ENCODE peak calls at places on chromosomes 7 and 10, in ten cellular contexts. T, R, N, X, E, G, V, B, Z and I are unnamed samples.

GRCh38 chr10:48594371-48594770 is 10.5 kb downstream of the ARHGAP22 start:
- DNase-seq in Z (no peak), N (no peak), V (no peak), X (no peak), R (no peak), T (no peak), G (no peak), E (no peak), B (no peak), I (no peak)

GRCh38 chr7:148541891-148542504 is 48.6 kb upstream of the C7orf33 start:
- DNase-seq in X (no peak), V (no peak), N (no peak), G (no peak), B (no peak), R (no peak), E (no peak), T (no peak), Z (no peak), I (no peak)

GRCh38 chr7:52719677-52720076 is 315.8 kb upstream of the POM121L12 start:
- DNase-seq in X (no peak), N (no peak), Z (no peak), B (no peak), G (no peak), V (no peak), R (no peak), T (no peak), E (no peak), I (no peak)

GRCh38 chr10:113336549-113337130 is 216.2 kb upstream of the HABP2 start:
- DNase-seq in E (no peak), N (no peak), V (no peak), X (no peak), B (no peak), R (no peak), Z (no peak), G (no peak), T (no peak), I (no peak)

GRCh38 chr10:18140957-18141888 is 999 bp downstream of the CACNB2 start:
- DNase-seq in T (no peak), R (no peak), Z (no peak), X (no peak), G (no peak), E (peak; percentile 33), B (peak; percentile 28), V (no peak), N (no peak), I (peak; percentile 57)

GRCh38 chr7:28988818-28989595 is 30.9 kb upstream of the TRIL start:
- DNase-seq in R (no peak), G (peak; percentile 96), X (no peak), E (no peak), Z (no peak), V (no peak), N (no peak), T (no peak), B (no peak), I (no peak)

GRCh38 chr7:116317907-116318306 is 107.6 kb downstream of the TES start:
- DNase-seq in R (no peak), B (no peak), V (no peak), N (no peak), G (no peak), E (no peak), X (no peak), T (no peak), Z (no peak), I (no peak)

GRCh38 chr10:81496626-81497025 is 378.4 kb upstream of the NRG3 start:
- DNase-seq in V (no peak), E (no peak), T (no peak), N (no peak), R (no peak), X (no peak), B (no peak), Z (no peak), G (no peak), I (no peak)

GRCh38 chr10:33187427-33187999 is 147.0 kb downstream of the NRP1 start:
- DNase-seq in G (no peak), T (no peak), Z (no peak), N (no peak), E (peak; percentile 33), B (no peak), V (no peak), R (no peak), X (no peak), I (peak; percentile 53)

GRCh38 chr7:80275192-80275605 is 140.6 kb downstream of the GNAI1 start:
- DNase-seq in V (no peak), X (no peak), T (no peak), Z (no peak), B (no peak), R (no peak), N (no peak), E (no peak), G (no peak), I (no peak)

GRCh38 chr7:2566348-2566889 is 7.6 kb downstream of the IQCE start:
- DNase-seq in E (no peak), X (no peak), V (no peak), N (no peak), T (no peak), G (no peak), R (no peak), Z (no peak), B (no peak), I (no peak)

GRCh38 chr7:28270536-28270935 is 89.9 kb upstream of the JAZF1 start:
- DNase-seq in X (no peak), V (no peak), R (no peak), B (no peak), G (no peak), E (no peak), T (no peak), Z (no peak), N (no peak), I (no peak)

GRCh38 chr7:94266278-94266677 is 128.4 kb upstream of the COL1A2 start:
- DNase-seq in T (no peak), V (no peak), N (no peak), E (no peak), R (no peak), Z (no peak), G (peak; percentile 70), X (no peak), B (no peak), I (no peak)

GRCh38 chr7:1610678-1611302 is 41.0 kb upstream of the PSMG3 start:
- DNase-seq in G (no peak), V (no peak), Z (no peak), N (no peak), T (no peak), E (no peak), B (no peak), X (no peak), R (no peak), I (no peak)

GRCh38 chr7:6197801-6198551 is 74.4 kb downstream of the CYTH3 start:
- DNase-seq in N (no peak), X (no peak), T (no peak), G (no peak), B (no peak), E (no peak), V (no peak), Z (no peak), R (no peak), I (no peak)

GRCh38 chr7:7922684-7923385 is 45.8 kb upstream of the GLCCI1 start:
- DNase-seq in T (no peak), X (no peak), N (no peak), Z (no peak), R (no peak), V (no peak), G (no peak), B (peak; percentile 6), E (no peak), I (no peak)

GRCh38 chr7:158448701-158449100 is 138.9 kb downstream of the PTPRN2 start:
- DNase-seq in R (no peak), T (no peak), G (no peak), V (no peak), B (no peak), E (no peak), N (no peak), X (no peak), Z (no peak), I (no peak)

GRCh38 chr7:150383710-150384397 is 4.7 kb downstream of the ZNF775 start:
- DNase-seq in R (no peak), Z (no peak), E (no peak), G (no peak), T (peak; percentile 97), V (no peak), N (no peak), B (peak; percentile 91), X (no peak), I (peak; percentile 97)

GRCh38 chr7:82755705-82756551 is 312.4 kb upstream of the CACNA2D1 start:
- DNase-seq in R (no peak), V (no peak), B (no peak), T (no peak), G (peak; percentile 13), E (no peak), Z (no peak), N (no peak), X (no peak), I (no peak)